ENCODE peak calls at places on chromosomes 1 and 21, in four cellular contexts. N, T, S and C are unnamed samples.

GRCh38 chr1:155893389-155894142 is 17.6 kb downstream of the RIT1 start:
- DNase-seq in N (no peak), T (peak; percentile 33), S (no peak), C (no peak)

GRCh38 chr1:51192213-51192843 is 43.7 kb upstream of the RNF11 start:
- DNase-seq in S (peak; percentile 20), N (peak; percentile 83), T (peak; percentile 65), C (peak; percentile 74)

GRCh38 chr1:2271134-2271785 is 43.1 kb downstream of the SKI start:
- DNase-seq in S (peak; percentile 17), T (no peak), N (peak; percentile 96), C (no peak)

GRCh38 chr1:7266561-7266960 is 481.3 kb downstream of the CAMTA1 start:
- DNase-seq in T (no peak), S (no peak), N (no peak), C (no peak)

GRCh38 chr1:38455829-38456563 is 403.6 kb downstream of the RRAGC start:
- DNase-seq in T (no peak), S (no peak), N (no peak), C (no peak)

GRCh38 chr1:44542415-44543063 is 131.7 kb downstream of the TMEM53 start:
- DNase-seq in T (no peak), S (no peak), N (no peak), C (peak; percentile 41)

GRCh38 chr1:201793306-201793925 is 35.5 kb upstream of the IPO9 start:
- DNase-seq in N (no peak), S (no peak), T (no peak), C (no peak)

GRCh38 chr1:37919277-37919676 is 27.6 kb downstream of the INPP5B start:
- DNase-seq in N (peak; percentile 46), T (peak; percentile 58), S (no peak), C (no peak)

GRCh38 chr1:14826731-14827326 is 228.3 kb downstream of the KAZN start:
- DNase-seq in S (no peak), T (no peak), N (no peak), C (no peak)

GRCh38 chr1:14822996-14823395 is 224.5 kb downstream of the KAZN start:
- DNase-seq in N (no peak), S (no peak), T (no peak), C (no peak)

GRCh38 chr1:14824314-14824915 is 225.9 kb downstream of the KAZN start:
- DNase-seq in T (peak; percentile 7), S (no peak), N (no peak), C (no peak)

GRCh38 chr1:14826172-14826636 is 227.7 kb downstream of the KAZN start:
- DNase-seq in N (no peak), S (no peak), T (no peak), C (no peak)

GRCh38 chr1:14825396-14825795 is 226.9 kb downstream of the KAZN start:
- DNase-seq in T (no peak), S (no peak), N (no peak), C (no peak)
- H3K36me3 ChIP-seq in T (no peaks in the 10 kb centered on the region), S (no peaks in the 10 kb centered on the region), N (no peaks in the 10 kb centered on the region), C (no peaks in the 10 kb centered on the region)

GRCh38 chr21:46191686-46192575 is 7.7 kb upstream of the SPATC1L start:
- DNase-seq in N (no peak), T (no peak), S (no peak), C (peak; percentile 30)

GRCh38 chr21:46190491-46191131 is 6.4 kb upstream of the SPATC1L start:
- DNase-seq in S (no peak), T (no peak), N (no peak), C (no peak)

GRCh38 chr21:46189959-46190490 is 5.8 kb upstream of the SPATC1L start:
- DNase-seq in S (no peak), T (no peak), N (no peak), C (peak; percentile 51)

GRCh38 chr21:46189213-46189958 is 5.1 kb upstream of the SPATC1L start:
- DNase-seq in N (no peak), S (no peak), T (no peak), C (peak; percentile 51)

GRCh38 chr21:46191257-46191685 is 7.0 kb upstream of the SPATC1L start:
- DNase-seq in T (no peak), S (no peak), N (no peak), C (peak; percentile 66)
- H3K27ac ChIP-seq in T (no peak overlapping the region), S (peak overlapping the region; percentile 47), N (no peak overlapping the region), C (no peak overlapping the region)

GRCh38 chr1:206737729-206738222 is 32.8 kb upstream of the IL19 start:
- DNase-seq in N (no peak), T (no peak), S (no peak), C (no peak)
- H3K4me1 ChIP-seq in N (peaks cover 15% of the 10 kb centered on the region), T (peaks cover 39% of the 10 kb centered on the region), S (peaks cover 53% of the 10 kb centered on the region), C (no peaks in the 10 kb centered on the region)

GRCh38 chr21:44907225-44907965 is 13.3 kb downstream of the ITGB2 start:
- DNase-seq in T (no peak), N (no peak), S (peak; percentile 17), C (no peak)

GRCh38 chr21:44905016-44905724 is 15.5 kb downstream of the ITGB2 start:
- DNase-seq in T (no peak), N (no peak), S (no peak), C (no peak)

GRCh38 chr21:44903689-44904088 is 17.0 kb downstream of the ITGB2 start:
- DNase-seq in T (no peak), S (peak; percentile 7), N (no peak), C (no peak)

GRCh38 chr21:44904141-44904923 is 16.4 kb downstream of the ITGB2 start:
- DNase-seq in T (no peak), S (no peak), N (no peak), C (no peak)

DNA sequence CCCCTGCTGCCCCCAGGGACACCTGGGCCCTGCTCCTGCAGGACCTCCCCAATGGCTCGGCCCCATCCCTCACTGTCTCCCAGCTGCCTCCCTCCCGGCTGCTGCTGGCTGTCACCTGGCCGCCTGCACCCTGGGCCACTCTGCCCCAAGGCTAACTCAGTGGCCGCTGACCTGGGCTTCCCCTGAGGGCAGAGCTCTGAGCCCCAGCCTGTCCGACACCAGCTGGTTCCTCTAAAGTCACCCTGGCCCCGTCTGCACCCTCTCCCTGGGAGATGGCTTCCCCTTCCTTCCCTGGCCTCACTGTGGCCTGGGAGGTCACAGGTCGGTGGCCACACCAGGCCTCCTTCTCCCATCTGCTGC is 15.0 kb downstream of the ITGB2 start:
- DNase-seq in S (no peak), T (no peak), N (no peak), C (no peak)
- H3K36me3 ChIP-seq in S (peaks cover 76% of the 10 kb centered on the region), T (no peaks in the 10 kb centered on the region), N (no peaks in the 10 kb centered on the region), C (no peaks in the 10 kb centered on the region)

GRCh38 chr1:83746234-83746633 is 252.7 kb downstream of the TTLL7 start:
- DNase-seq in T (peak; percentile 71), S (no peak), N (no peak), C (no peak)

GRCh38 chr1:83742446-83742845 is 256.5 kb downstream of the TTLL7 start:
- DNase-seq in N (no peak), S (no peak), T (no peak), C (no peak)

GRCh38 chr1:83735525-83735924 is 263.4 kb downstream of the TTLL7 start:
- DNase-seq in T (no peak), N (no peak), S (no peak), C (no peak)

GRCh38 chr1:83741751-83742150 is 257.2 kb downstream of the TTLL7 start:
- DNase-seq in S (no peak), N (no peak), T (no peak), C (no peak)

GRCh38 chr1:83741348-83741747 is 257.6 kb downstream of the TTLL7 start:
- DNase-seq in T (no peak), N (peak; percentile 91), S (no peak), C (no peak)
- H3K27ac ChIP-seq in T (no peak overlapping the region), N (peak overlapping the region; percentile 50), S (no peak overlapping the region), C (no peak overlapping the region)

DNA sequence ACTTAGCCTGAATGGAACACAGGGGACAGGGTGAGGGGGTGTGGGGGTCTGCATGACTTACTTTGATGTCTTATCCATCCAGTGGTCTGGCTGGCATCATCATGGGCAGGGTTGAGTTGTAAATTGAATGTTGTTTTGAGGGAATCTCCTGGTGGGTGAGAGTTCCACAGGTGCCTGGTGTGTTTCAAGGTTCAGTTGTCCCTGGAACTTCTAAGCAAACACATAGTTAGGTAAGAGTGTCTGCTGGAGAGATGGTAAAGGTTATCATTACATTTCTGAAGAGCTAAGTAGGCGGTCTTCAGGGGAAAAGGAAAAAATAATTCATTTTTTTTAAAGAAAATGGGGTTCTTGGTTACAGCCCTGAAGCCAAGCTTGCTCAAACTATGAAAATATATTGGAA is 46.0 kb upstream of the SIPA1L2 start:
- DNase-seq in N (no peak), T (no peak), S (no peak), C (no peak)
- H3K4me1 ChIP-seq in N (peaks cover 10% of the 10 kb centered on the region), T (no peaks in the 10 kb centered on the region), S (no peaks in the 10 kb centered on the region), C (no peaks in the 10 kb centered on the region)

DNA sequence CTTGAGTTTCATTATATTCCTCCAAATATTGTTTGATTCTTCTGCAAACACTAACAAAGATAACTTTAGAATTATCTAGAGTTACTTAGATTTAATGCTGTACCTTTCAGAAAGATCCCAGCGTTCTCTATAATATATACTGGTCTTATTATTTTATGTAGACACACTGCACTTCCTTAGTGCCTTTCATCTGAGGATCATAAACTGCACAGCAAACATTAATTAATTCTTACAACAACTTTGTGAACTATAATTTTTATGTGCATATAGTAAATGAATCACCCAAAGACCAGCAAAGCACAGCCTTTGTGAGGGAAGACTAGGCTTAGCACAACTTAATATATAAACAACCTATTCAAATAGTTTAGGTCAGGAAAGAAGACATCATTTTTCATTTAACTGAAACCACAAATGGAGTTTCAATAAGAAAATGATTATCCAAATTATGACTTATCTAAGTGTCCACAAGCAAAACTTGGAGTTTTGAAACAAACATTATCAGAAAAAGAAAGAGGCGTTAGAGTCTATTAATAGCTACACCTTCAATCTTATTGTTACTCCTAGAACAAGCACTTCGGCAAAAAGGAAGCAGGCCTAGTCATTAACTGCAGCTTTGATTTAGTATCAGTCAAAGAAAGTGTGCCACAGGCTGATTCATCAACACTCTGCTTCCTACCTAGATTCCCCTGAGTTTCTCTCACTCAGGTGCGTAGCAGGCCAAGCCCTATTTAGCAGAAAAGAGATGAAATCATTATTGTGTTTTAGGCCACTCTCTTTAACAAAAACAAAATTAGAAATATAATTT is 22.5 kb upstream of the RC3H1 start:
- DNase-seq in N (no peak), S (no peak), T (no peak), C (no peak)
- H3K36me3 ChIP-seq in N (no peaks in the 10 kb centered on the region), S (no peaks in the 10 kb centered on the region), T (no peaks in the 10 kb centered on the region), C (no peaks in the 10 kb centered on the region)

DNA sequence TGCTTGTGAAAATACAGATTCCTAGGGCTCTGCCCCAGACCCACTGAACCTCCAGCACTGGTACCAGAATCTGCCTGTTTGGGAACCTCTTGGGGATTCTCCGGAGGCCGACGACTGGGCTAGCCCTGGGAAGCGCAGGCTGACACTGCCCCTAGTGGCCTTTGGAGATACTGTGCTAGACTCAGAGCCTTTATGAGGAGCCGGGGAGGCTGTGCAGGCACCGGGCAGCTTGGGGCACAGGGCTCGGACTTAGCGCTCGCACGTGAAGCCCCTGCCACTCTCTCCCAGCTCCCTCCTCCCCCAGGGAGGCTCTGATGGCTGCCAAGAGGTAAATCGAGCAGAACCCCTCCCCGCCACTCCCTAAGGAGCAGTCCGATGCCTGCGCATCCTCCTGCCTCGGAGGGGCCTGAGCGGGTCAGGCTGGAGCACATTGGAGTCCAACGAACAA is 144.6 kb upstream of the TNR start:
- DNase-seq in N (peak; percentile 91), T (peak; percentile 30), S (peak; percentile 52), C (peak; percentile 88)
- H3K27ac ChIP-seq in N (no peak overlapping the region), T (no peak overlapping the region), S (no peak overlapping the region), C (no peak overlapping the region)